ENCODE peak calls at places on chromosome 2, in ten cellular contexts. M is KBM-7; E is caudate nucleus; D is germinal center; C is iPS-NIHi11; P is psoas muscle; I is SJCRH30; G is progenitor cell of endocrine pancreas; T is fibroblast of pulmonary artery; B is CD4-positive, alpha-beta T cell. Q is an unnamed sample.

GRCh38 chr2:3098231-3098630 is 279.4 kb downstream of the EIPR1 start:
- DNase-seq in M (no peak), E (no peak), D (no peak), C (no peak), P (no peak), I (no peak), G (no peak), T (no peak), B (no peak), Q (no peak)

GRCh38 chr2:140586379-140586778 is 1544.4 kb downstream of the LRP1B start:
- DNase-seq in M (peak), E (no peak), D (peak), C (peak), P (no peak), I (peak), G (no peak), T (peak), B (no peak), Q (no peak)

GRCh38 chr2:12008425-12009061 is 262.1 kb downstream of the LPIN1 start:
- DNase-seq in M (no peak), E (no peak), D (no peak), C (no peak), P (no peak), I (no peak), G (no peak), T (peak), B (no peak), Q (no peak)

GRCh38 chr2:69095246-69095645 is 82.3 kb downstream of the ANTXR1 start:
- DNase-seq in M (no peak), E (no peak), D (no peak), C (no peak), P (no peak), I (no peak), G (no peak), T (peak), B (no peak), Q (no peak)

GRCh38 chr2:207202645-207203044 is 36.9 kb upstream of the KLF7 start:
- DNase-seq in M (peak), E (no peak), D (no peak), C (peak), P (no peak), I (peak), G (peak), T (peak), B (no peak), Q (no peak)

GRCh38 chr2:109377976-109378375 is 235.8 kb downstream of the SEPTIN10 start:
- DNase-seq in M (no peak), E (no peak), D (no peak), C (no peak), P (peak), I (no peak), G (no peak), T (no peak), B (no peak), Q (no peak)

GRCh38 chr2:226772389-226773179 is 27.0 kb downstream of the IRS1 start:
- DNase-seq in M (peak), E (no peak), D (peak), C (no peak), P (no peak), I (peak), G (no peak), T (peak), B (no peak), Q (no peak)

GRCh38 chr2:157692768-157693167 is 64.1 kb upstream of the ACVR1C start:
- DNase-seq in M (no peak), E (no peak), D (no peak), C (no peak), P (peak), I (peak), G (no peak), T (peak), B (no peak), Q (no peak)

GRCh38 chr2:69770193-69770702 is 28.3 kb downstream of the ANXA4 start:
- DNase-seq in M (peak), E (no peak), D (no peak), C (peak), P (peak), I (peak), G (no peak), T (peak), B (no peak), Q (no peak)

GRCh38 chr2:109615637-109616144 is 1.5 kb downstream of the SOWAHC start:
- DNase-seq in M (no peak), E (no peak), D (no peak), C (peak), P (no peak), I (no peak), G (no peak), T (no peak), B (no peak), Q (no peak)

GRCh38 chr2:47227532-47228166 is 72.5 kb upstream of the STPG4 start:
- DNase-seq in M (no peak), E (no peak), D (no peak), C (no peak), P (no peak), I (no peak), G (no peak), T (no peak), B (no peak), Q (no peak)

GRCh38 chr2:102494570-102494969 is 21.5 kb downstream of the SLC9A4 start:
- DNase-seq in M (no peak), E (no peak), D (no peak), C (no peak), P (no peak), I (no peak), G (no peak), T (no peak), B (no peak), Q (no peak)

Q was measured in C1 segment of cervical spinal cord.